ENCODE peak calls at places on chromosomes 7 and 10, in four cellular contexts. One of them, this sample, is unnamed.

GRCh38 chr7:107953924-107954303 is 49.0 kb downstream of the LAMB1 start:
- DNase-seq in K562: no peak
- DNase-seq in HCT116: no peak
- DNase-seq in GM23338: no peak
- DNase-seq in this sample: no peak

GRCh38 chr7:33760834-33761233 is 144.5 kb upstream of the BMPER start:
- DNase-seq in GM23338: no peak
- DNase-seq in K562: no peak
- DNase-seq in HCT116: no peak
- DNase-seq in this sample: no peak

GRCh38 chr7:142855756-142856564 is 1.1 kb downstream of the EPHB6 start:
- DNase-seq in HCT116: no peak
- DNase-seq in K562: no peak
- DNase-seq in GM23338: no peak
- DNase-seq in this sample: no peak

GRCh38 chr10:103985726-103986125 is 18.8 kb downstream of the SLK start:
- DNase-seq in K562: no peak
- DNase-seq in GM23338: no peak
- DNase-seq in HCT116: no peak
- DNase-seq in this sample: no peak

GRCh38 chr10:106768204-106768603 is 396.3 kb downstream of the SORCS1 start:
- DNase-seq in K562: no peak
- DNase-seq in GM23338: no peak
- DNase-seq in HCT116: no peak
- DNase-seq in this sample: peak; percentile 18

GRCh38 chr7:5567810-5568209 is 144.2 kb upstream of the TNRC18 start:
- DNase-seq in K562: no peak
- DNase-seq in HCT116: no peak
- DNase-seq in GM23338: peak; percentile 50
- DNase-seq in this sample: no peak

GRCh38 chr7:70574970-70575799 is 556.8 kb upstream of the GALNT17 start:
- DNase-seq in K562: no peak
- DNase-seq in GM23338: no peak
- DNase-seq in HCT116: no peak
- DNase-seq in this sample: no peak

GRCh38 chr7:94580601-94581000 is 71.0 kb downstream of the CASD1 start:
- DNase-seq in HCT116: no peak
- DNase-seq in K562: no peak
- DNase-seq in GM23338: no peak
- DNase-seq in this sample: no peak

GRCh38 chr10:87862644-87863101 is 660 bp downstream of the KLLN start:
- DNase-seq in K562: peak; percentile 29
- DNase-seq in HCT116: no peak
- DNase-seq in GM23338: no peak
- DNase-seq in this sample: no peak

GRCh38 chr10:15201589-15202300 is 33.3 kb upstream of the NMT2 start:
- DNase-seq in K562: no peak
- DNase-seq in HCT116: peak; percentile 26
- DNase-seq in GM23338: no peak
- DNase-seq in this sample: no peak

GRCh38 chr7:1136841-1137516 is 23.0 kb downstream of the ZFAND2A start:
- DNase-seq in HCT116: no peak
- DNase-seq in GM23338: peak; percentile 59
- DNase-seq in K562: peak; percentile 35
- DNase-seq in this sample: no peak

GRCh38 chr7:14806886-14807285 is 95.7 kb downstream of the DGKB start:
- DNase-seq in K562: no peak
- DNase-seq in GM23338: no peak
- DNase-seq in HCT116: no peak
- DNase-seq in this sample: peak; percentile 10

GRCh38 chr7:39948375-39948774 is 1.7 kb upstream of the CDK13 start:
- DNase-seq in GM23338: no peak
- DNase-seq in K562: peak; percentile 20
- DNase-seq in HCT116: no peak
- DNase-seq in this sample: no peak

GRCh38 chr10:58282615-58283014 is 13.7 kb downstream of the CISD1 start:
- DNase-seq in GM23338: no peak
- DNase-seq in HCT116: no peak
- DNase-seq in K562: no peak
- DNase-seq in this sample: no peak

GRCh38 chr10:6321880-6322279 is 119.1 kb downstream of the PFKFB3 start:
- DNase-seq in HCT116: peak; percentile 8
- DNase-seq in GM23338: no peak
- DNase-seq in K562: no peak
- DNase-seq in this sample: no peak

GRCh38 chr7:111953611-111954010 is 252.6 kb downstream of the DOCK4 start:
- DNase-seq in K562: no peak
- DNase-seq in HCT116: no peak
- DNase-seq in GM23338: peak; percentile 45
- DNase-seq in this sample: no peak

GRCh38 chr10:114259825-114260224 is 20.8 kb downstream of the VWA2 start:
- DNase-seq in HCT116: no peak
- DNase-seq in K562: no peak
- DNase-seq in GM23338: no peak
- DNase-seq in this sample: no peak

GRCh38 chr7:106021211-106022067 is 58.4 kb downstream of the CDHR3 start:
- DNase-seq in HCT116: no peak
- DNase-seq in GM23338: peak; percentile 53
- DNase-seq in K562: no peak
- DNase-seq in this sample: peak; percentile 98

GRCh38 chr10:68137174-68137573 is 27.9 kb downstream of the MYPN start:
- DNase-seq in K562: no peak
- DNase-seq in GM23338: no peak
- DNase-seq in HCT116: no peak
- DNase-seq in this sample: no peak

GRCh38 chr10:92901819-92902234 is 53.5 kb downstream of the EXOC6 start:
- DNase-seq in K562: no peak
- DNase-seq in HCT116: no peak
- DNase-seq in GM23338: no peak
- DNase-seq in this sample: no peak

GRCh38 chr10:45008524-45009161 is 7.9 kb downstream of the ZNF22 start:
- DNase-seq in GM23338: peak; percentile 92
- DNase-seq in HCT116: peak; percentile 87
- DNase-seq in K562: peak; percentile 74
- DNase-seq in this sample: peak; percentile 34

GRCh38 chr7:36514289-36515243 is 124.9 kb downstream of the ANLN start:
- DNase-seq in GM23338: no peak
- DNase-seq in K562: no peak
- DNase-seq in HCT116: no peak
- DNase-seq in this sample: no peak

GRCh38 chr7:33420311-33420710 is 290.9 kb downstream of the BBS9 start:
- DNase-seq in GM23338: no peak
- DNase-seq in HCT116: no peak
- DNase-seq in K562: no peak
- DNase-seq in this sample: no peak

GRCh38 chr7:74503061-74503460 is 49.4 kb downstream of the GTF2IRD1 start:
- DNase-seq in K562: no peak
- DNase-seq in HCT116: no peak
- DNase-seq in GM23338: no peak
- DNase-seq in this sample: no peak

GRCh38 chr7:339062-339342 is 49.0 kb downstream of the FOXL3 start:
- DNase-seq in K562: no peak
- DNase-seq in HCT116: no peak
- DNase-seq in GM23338: no peak
- DNase-seq in this sample: no peak

GRCh38 chr10:117374506-117375359 is 507 bp downstream of the PDZD8 start:
- DNase-seq in HCT116: no peak
- DNase-seq in GM23338: peak; percentile 66
- DNase-seq in K562: peak; percentile 21
- DNase-seq in this sample: no peak

GRCh38 chr7:27238979-27239779 is 3.4 kb upstream of the EVX1 start:
- DNase-seq in GM23338: peak; percentile 56
- DNase-seq in HCT116: no peak
- DNase-seq in K562: no peak
- DNase-seq in this sample: no peak
- H3K4me3 ChIP-seq in GM23338: peak overlapping the region; percentile 46
- H3K4me3 ChIP-seq in HCT116: no peak overlapping the region
- H3K4me3 ChIP-seq in K562: no peak overlapping the region
- H3K4me3 ChIP-seq in this sample: no peak overlapping the region

GRCh38 chr10:119502214-119502613 is 40.3 kb downstream of the RGS10 start:
- DNase-seq in GM23338: no peak
- DNase-seq in HCT116: no peak
- DNase-seq in K562: no peak
- DNase-seq in this sample: no peak
- TF ChIP-seq POLR2AphosphoS5 in GM23338: no peak
- TF ChIP-seq POLR2AphosphoS5 in HCT116: no peak
- TF ChIP-seq POLR2AphosphoS5 in K562: no peak
- TF ChIP-seq POLR2AphosphoS5 in this sample: no peak

DNA sequence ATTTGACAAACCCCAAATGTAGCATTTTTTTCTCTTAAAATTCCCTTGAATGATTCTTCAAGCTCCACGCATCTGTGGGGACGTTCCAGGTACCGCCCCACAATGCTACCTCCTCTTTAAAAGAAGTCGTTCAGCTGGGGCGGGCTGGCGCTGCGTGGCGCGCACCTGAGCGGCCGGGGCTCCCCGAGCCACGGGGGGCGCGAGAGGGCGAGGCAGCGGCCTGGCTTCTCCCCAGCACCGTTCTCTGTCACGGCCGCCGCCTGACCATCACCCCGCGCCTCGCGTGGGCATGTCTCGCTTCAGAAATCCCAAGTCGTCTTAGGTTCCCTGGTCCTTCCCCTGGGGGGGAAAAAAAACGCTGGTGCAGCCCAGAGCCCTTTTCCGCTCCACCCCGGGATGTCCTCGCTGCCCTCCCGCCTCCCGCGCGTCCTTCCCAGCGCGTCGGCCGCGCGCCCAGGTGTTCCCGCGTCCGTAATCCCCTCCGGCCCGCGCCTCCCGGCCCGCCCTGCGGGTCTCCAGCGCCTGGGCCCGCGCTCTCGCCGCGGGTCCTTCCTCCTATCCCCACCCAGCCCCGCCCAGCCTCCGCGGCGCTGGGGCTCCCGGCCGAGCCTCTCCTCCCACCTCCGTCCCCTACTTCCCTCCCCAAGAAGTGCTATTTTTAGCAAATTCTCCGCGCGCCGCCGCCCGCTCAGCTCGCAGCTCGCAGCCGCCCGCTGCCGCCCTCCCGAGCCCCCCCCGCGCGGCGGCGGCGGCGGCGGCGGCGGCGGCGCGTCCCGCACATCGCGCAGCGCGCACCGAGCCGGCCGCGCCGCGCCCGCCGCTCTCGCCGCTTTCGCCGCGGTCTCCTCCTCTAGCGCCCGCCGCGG is 58.8 kb upstream of the PRPS1L1 start:
- DNase-seq in HCT116: no peak
- DNase-seq in K562: peak; percentile 36
- DNase-seq in GM23338: peak; percentile 59
- DNase-seq in this sample: no peak
- TF ChIP-seq EZH2 in HCT116: no peak
- TF ChIP-seq EZH2 in K562: no peak
- TF ChIP-seq EZH2 in GM23338: peak; percentile 56
- TF ChIP-seq EZH2 in this sample: no peak

DNA sequence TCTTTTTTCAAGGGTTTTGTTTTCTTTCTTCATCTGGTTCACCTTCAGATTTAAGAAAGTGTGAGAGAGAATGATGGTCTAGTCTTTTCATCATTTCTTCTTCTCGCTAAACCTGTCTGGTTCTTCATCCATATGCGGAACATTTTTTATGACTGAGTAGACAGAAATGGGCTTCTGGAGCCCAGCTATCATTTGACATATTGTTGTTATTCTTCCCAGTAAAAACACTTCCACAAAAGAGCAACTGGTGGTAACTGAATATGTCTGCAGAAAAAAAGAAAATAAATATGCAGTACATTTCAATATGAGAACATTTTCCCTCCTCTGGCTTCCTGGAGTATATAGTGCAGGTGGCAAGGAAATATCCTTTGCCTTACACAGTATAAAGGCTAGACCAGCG is 209.5 kb downstream of the JCAD start:
- DNase-seq in HCT116: no peak
- DNase-seq in GM23338: no peak
- DNase-seq in K562: no peak
- DNase-seq in this sample: no peak
- H3K4me3 ChIP-seq in HCT116: no peak overlapping the region
- H3K4me3 ChIP-seq in GM23338: no peak overlapping the region
- H3K4me3 ChIP-seq in K562: no peak overlapping the region
- H3K4me3 ChIP-seq in this sample: peak overlapping the region; percentile 68

This sample was measured in SK-N-MC.